ENCODE peak calls at places on chromosomes 11 and 22, in nine cellular contexts. H is ovary; Q is neural progenitor cell; I is epithelial cell of esophagus; V is HCT116; U is spleen; F is BE2C; K is CD4-positive, CD25-positive, alpha-beta regulatory T cell; X is heart left ventricle. A is an unnamed sample.

GRCh38 chr11:331332-332060 is 10.8 kb upstream of the IFITM3 start:
- DNase-seq in H (no peak), Q (no peak), I (no peak), V (no peak), U (peak; percentile 77), F (no peak), K (no peak), X (no peak), A (peak; percentile 41)

GRCh38 chr11:44066732-44067131 is 662 bp downstream of the ACCS start:
- DNase-seq in H (peak; percentile 15), Q (no peak), I (peak; percentile 79), V (peak; percentile 31), U (no peak), F (no peak), K (no peak), X (no peak), A (no peak)

GRCh38 chr22:45473626-45474237 is 29.0 kb upstream of the FBLN1 start:
- DNase-seq in H (peak; percentile 58), Q (peak; percentile 27), I (no peak), V (no peak), U (peak; percentile 5), F (no peak), K (no peak), X (peak; percentile 23), A (no peak)

GRCh38 chr11:57779275-57779674 is 17.7 kb downstream of the CTNND1 start:
- DNase-seq in H (no peak), Q (peak; percentile 60), I (peak; percentile 64), V (no peak), U (no peak), F (no peak), K (no peak), X (peak; percentile 31), A (no peak)

GRCh38 chr11:8863838-8864237 is 47.2 kb upstream of the AKIP1 start:
- DNase-seq in H (no peak), Q (no peak), I (peak; percentile 83), V (no peak), U (no peak), F (no peak), K (no peak), X (no peak), A (no peak)

GRCh38 chr11:64969209-64969608 is 2.7 kb downstream of the MAJIN start:
- DNase-seq in H (no peak), Q (no peak), I (peak; percentile 93), V (no peak), U (no peak), F (no peak), K (no peak), X (no peak), A (no peak)

GRCh38 chr11:111554532-111554931 is 14.0 kb downstream of the LAYN start:
- DNase-seq in H (no peak), Q (no peak), I (peak; percentile 93), V (no peak), U (no peak), F (no peak), K (no peak), X (no peak), A (no peak)

GRCh38 chr22:21698430-21699329 is 32.9 kb downstream of the PPIL2 start:
- DNase-seq in H (no peak), Q (peak; percentile 51), I (no peak), V (no peak), U (no peak), F (peak; percentile 44), K (no peak), X (peak; percentile 46), A (no peak)

GRCh38 chr11:102144357-102145342 is 34.4 kb downstream of the YAP1 start:
- DNase-seq in H (peak; percentile 50), Q (peak; percentile 15), I (peak; percentile 34), V (no peak), U (no peak), F (no peak), K (no peak), X (peak; percentile 70), A (no peak)

GRCh38 chr11:66864172-66864901 is 7.5 kb downstream of the LRFN4 start:
- DNase-seq in H (no peak), Q (no peak), I (no peak), V (no peak), U (no peak), F (no peak), K (no peak), X (no peak), A (no peak)

GRCh38 chr22:23279781-23280180 is 99.5 kb downstream of the BCR start:
- DNase-seq in H (no peak), Q (no peak), I (peak; percentile 82), V (no peak), U (no peak), F (no peak), K (no peak), X (no peak), A (no peak)

GRCh38 chr22:20761536-20761935 is 12.4 kb upstream of the SERPIND1 start:
- DNase-seq in H (no peak), Q (no peak), I (peak; percentile 30), V (no peak), U (no peak), F (no peak), K (no peak), X (no peak), A (no peak)

GRCh38 chr22:28245579-28246224 is 326.6 kb upstream of the PITPNB start:
- DNase-seq in H (no peak), Q (no peak), I (no peak), V (no peak), U (no peak), F (no peak), K (no peak), X (no peak), A (no peak)
- H3K4me3 ChIP-seq in H (no peak overlapping the region), Q (no peak overlapping the region), I (no peak overlapping the region), V (no peak overlapping the region), U (no peak overlapping the region), F (no peak overlapping the region), K (no peak overlapping the region), X (no peak overlapping the region), A (no peak overlapping the region)

DNA sequence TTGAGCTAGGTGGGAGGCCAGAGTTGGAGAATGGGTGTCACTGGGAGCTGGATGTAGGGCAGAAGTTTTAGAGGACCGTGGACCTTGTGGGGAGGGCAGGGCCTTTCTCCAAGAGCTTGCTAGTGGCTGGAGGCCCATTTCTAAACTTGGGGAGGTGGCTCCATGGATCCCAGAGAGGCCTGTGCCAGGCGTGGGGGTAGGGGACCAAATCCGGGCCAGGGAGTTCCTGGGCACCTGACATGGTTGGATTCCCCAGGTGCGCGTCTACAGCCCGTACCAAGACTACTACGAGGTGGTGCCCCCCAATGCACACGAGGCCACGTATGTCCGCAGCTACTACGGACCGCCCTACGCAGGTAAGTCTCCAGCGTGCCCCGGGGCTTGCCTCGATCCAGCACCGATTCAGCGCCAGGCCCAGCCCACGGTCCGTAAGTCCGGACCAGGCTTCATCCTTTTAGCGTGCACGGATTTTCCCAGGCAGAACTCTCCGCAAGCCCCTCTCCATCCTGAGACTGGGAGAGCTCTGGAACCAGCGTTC is 14.2 kb downstream of the PLEKHB1 start:
- DNase-seq in H (no peak), Q (no peak), I (no peak), V (no peak), U (no peak), F (no peak), K (no peak), X (no peak), A (no peak)
- H3K4me3 ChIP-seq in H (peak overlapping the region; percentile 21), Q (no peak overlapping the region), I (peak overlapping the region; percentile 36), V (no peak overlapping the region), U (peak overlapping the region; percentile 22), F (peak overlapping the region; percentile 14), K (peak overlapping the region; percentile 37), X (peak overlapping the region; percentile 41), A (no peak overlapping the region)

DNA sequence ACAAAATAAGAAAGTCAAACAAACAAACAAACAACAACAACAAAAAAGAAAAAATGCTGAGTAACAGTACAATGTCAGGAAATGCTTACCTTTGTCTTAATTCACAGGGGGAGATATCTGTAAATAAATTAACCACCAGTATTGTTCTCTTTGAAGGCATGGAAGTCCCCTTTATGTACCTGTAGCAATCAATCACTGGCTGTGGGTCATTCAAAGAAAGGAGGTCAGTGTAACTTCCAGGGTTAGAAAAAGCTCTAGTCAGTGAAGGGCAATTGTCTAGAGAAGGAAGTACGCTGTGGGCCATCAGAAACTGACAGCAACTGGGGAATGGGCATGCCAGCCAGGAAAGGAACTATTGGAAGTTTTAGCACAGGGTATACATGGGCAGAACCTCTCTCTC is 121.5 kb upstream of the LUZP2 start:
- DNase-seq in H (no peak), Q (peak; percentile 9), I (no peak), V (no peak), U (no peak), F (no peak), K (no peak), X (no peak), A (no peak)
- H3K4me3 ChIP-seq in H (no peak overlapping the region), Q (no peak overlapping the region), I (no peak overlapping the region), V (no peak overlapping the region), U (no peak overlapping the region), F (no peak overlapping the region), K (no peak overlapping the region), X (no peak overlapping the region), A (no peak overlapping the region)

GRCh38 chr11:71474771-71475483 is 21.9 kb downstream of the NADSYN1 start:
- DNase-seq in H (no peak), Q (no peak), I (no peak), V (no peak), U (peak; percentile 44), F (no peak), K (no peak), X (no peak), A (peak; percentile 44)

GRCh38 chr11:71474141-71474770 is 21.3 kb downstream of the NADSYN1 start:
- DNase-seq in H (no peak), Q (no peak), I (no peak), V (no peak), U (peak; percentile 42), F (no peak), K (no peak), X (no peak), A (peak; percentile 53)

GRCh38 chr11:71477637-71478011 is 24.6 kb downstream of the NADSYN1 start:
- DNase-seq in H (no peak), Q (peak; percentile 68), I (no peak), V (no peak), U (peak; percentile 44), F (no peak), K (no peak), X (no peak), A (no peak)

GRCh38 chr11:71476926-71477636 is 24.1 kb downstream of the NADSYN1 start:
- DNase-seq in H (no peak), Q (no peak), I (no peak), V (no peak), U (peak; percentile 60), F (no peak), K (no peak), X (no peak), A (no peak)

GRCh38 chr11:71476031-71476430 is 23.0 kb downstream of the NADSYN1 start:
- DNase-seq in H (no peak), Q (no peak), I (no peak), V (no peak), U (peak; percentile 55), F (no peak), K (no peak), X (no peak), A (no peak)
- H3K4me3 ChIP-seq in H (no peak overlapping the region), Q (no peak overlapping the region), I (no peak overlapping the region), V (no peak overlapping the region), U (no peak overlapping the region), F (no peak overlapping the region), K (no peak overlapping the region), X (no peak overlapping the region), A (no peak overlapping the region)